ENCODE peak calls at places on chromosomes 5 and 9, in four cellular contexts. B is fibroblast of the conjunctiva, U is epithelial cell of prostate, J is NCI-H460. P is an unnamed sample.

GRCh38 chr5:168920019-168920813 is 341.0 kb upstream of the PANK3 start:
- DNase-seq in B (no peak), U (no peak), J (no peak), P (no peak)

GRCh38 chr9:123361086-123361730 is 5.2 kb downstream of the CRB2 start:
- DNase-seq in B (no peak), U (no peak), J (no peak), P (no peak)

GRCh38 chr9:127568971-127569818 is 42.9 kb upstream of the STXBP1 start:
- DNase-seq in B (peak), U (no peak), J (peak), P (peak)

GRCh38 chr5:144169904-144170275 is 569 bp downstream of the YIPF5 start:
- DNase-seq in B (no peak), U (no peak), J (no peak), P (no peak)

GRCh38 chr9:129544766-129545165 is 76.1 kb downstream of the C9orf50 start:
- DNase-seq in B (no peak), U (no peak), J (no peak), P (no peak)

GRCh38 chr5:27830551-27830950 is 792.2 kb upstream of the CDH9 start:
- DNase-seq in B (no peak), U (no peak), J (no peak), P (peak)

GRCh38 chr5:98569288-98569687 is 204.2 kb upstream of the RGMB start:
- DNase-seq in B (no peak), U (peak), J (no peak), P (no peak)

GRCh38 chr9:90188656-90189055 is 454.0 kb downstream of the DIRAS2 start:
- DNase-seq in B (no peak), U (no peak), J (no peak), P (no peak)

GRCh38 chr5:82331557-82331956 is 53.4 kb upstream of the RPS23 start:
- DNase-seq in B (no peak), U (no peak), J (no peak), P (no peak)